ENCODE peak calls at places on chromosomes 3 and 15, in four cellular contexts. One of them, this sample, is unnamed.

GRCh38 chr15:56744701-56745683 is 11.7 kb upstream of the ZNF280D start:
- DNase-seq in WERI-Rb-1: no peak
- DNase-seq in neural progenitor cell: no peak
- DNase-seq in heart left ventricle: no peak
- DNase-seq in this sample: no peak

GRCh38 chr3:126646662-126647061 is 8.3 kb downstream of the TXNRD3 start:
- DNase-seq in WERI-Rb-1: no peak
- DNase-seq in neural progenitor cell: no peak
- DNase-seq in heart left ventricle: no peak
- DNase-seq in this sample: no peak

GRCh38 chr3:58419782-58420512 is 13.7 kb downstream of the PDHB start:
- DNase-seq in heart left ventricle: peak
- DNase-seq in neural progenitor cell: no peak
- DNase-seq in WERI-Rb-1: no peak
- DNase-seq in this sample: no peak

GRCh38 chr3:51371943-51372557 is 13.0 kb upstream of the MANF start:
- DNase-seq in WERI-Rb-1: peak
- DNase-seq in neural progenitor cell: peak
- DNase-seq in heart left ventricle: no peak
- DNase-seq in this sample: peak

GRCh38 chr3:181912384-181912783 is 200.7 kb downstream of the SOX2 start:
- DNase-seq in neural progenitor cell: no peak
- DNase-seq in heart left ventricle: no peak
- DNase-seq in WERI-Rb-1: no peak
- DNase-seq in this sample: no peak

GRCh38 chr3:82773207-82773606 is 1011.8 kb upstream of the GBE1 start:
- DNase-seq in neural progenitor cell: no peak
- DNase-seq in WERI-Rb-1: no peak
- DNase-seq in heart left ventricle: no peak
- DNase-seq in this sample: no peak

GRCh38 chr3:183275418-183275817 is 22.4 kb downstream of the B3GNT5 start:
- DNase-seq in neural progenitor cell: no peak
- DNase-seq in heart left ventricle: no peak
- DNase-seq in WERI-Rb-1: no peak
- DNase-seq in this sample: no peak

GRCh38 chr3:147380996-147381376 is 25.4 kb downstream of the ZIC4 start:
- DNase-seq in neural progenitor cell: no peak
- DNase-seq in WERI-Rb-1: no peak
- DNase-seq in heart left ventricle: no peak
- DNase-seq in this sample: no peak

GRCh38 chr15:48842501-48842900 is 31.6 kb upstream of the CEP152 start:
- DNase-seq in heart left ventricle: no peak
- DNase-seq in neural progenitor cell: no peak
- DNase-seq in WERI-Rb-1: no peak
- DNase-seq in this sample: no peak

GRCh38 chr3:112773864-112774263 is 72.8 kb downstream of the CD200R1L start:
- DNase-seq in WERI-Rb-1: no peak
- DNase-seq in neural progenitor cell: no peak
- DNase-seq in heart left ventricle: no peak
- DNase-seq in this sample: no peak

GRCh38 chr15:64045774-64046346 is 425 bp downstream of the DAPK2 start:
- DNase-seq in neural progenitor cell: no peak
- DNase-seq in WERI-Rb-1: peak
- DNase-seq in heart left ventricle: peak
- DNase-seq in this sample: peak

GRCh38 chr3:193982258-193982659 is 153.7 kb upstream of the HES1 start:
- DNase-seq in neural progenitor cell: no peak
- DNase-seq in WERI-Rb-1: no peak
- DNase-seq in heart left ventricle: peak
- DNase-seq in this sample: no peak

GRCh38 chr3:121648219-121648958 is 12.3 kb downstream of the HCLS1 start:
- DNase-seq in heart left ventricle: peak
- DNase-seq in WERI-Rb-1: no peak
- DNase-seq in neural progenitor cell: no peak
- DNase-seq in this sample: no peak

GRCh38 chr3:144645300-144645699 is 673.7 kb downstream of the DIPK2A start:
- DNase-seq in neural progenitor cell: peak
- DNase-seq in WERI-Rb-1: no peak
- DNase-seq in heart left ventricle: no peak
- DNase-seq in this sample: no peak

GRCh38 chr3:125213946-125214542 is 1.5 kb upstream of the SLC12A8 start:
- DNase-seq in heart left ventricle: no peak
- DNase-seq in neural progenitor cell: no peak
- DNase-seq in WERI-Rb-1: no peak
- DNase-seq in this sample: no peak

GRCh38 chr3:9795212-9795611 is 2.3 kb downstream of the ARPC4 start:
- DNase-seq in heart left ventricle: no peak
- DNase-seq in neural progenitor cell: no peak
- DNase-seq in WERI-Rb-1: no peak
- DNase-seq in this sample: no peak

GRCh38 chr3:124636863-124637296 is 93.4 kb upstream of the UMPS start:
- DNase-seq in WERI-Rb-1: no peak
- DNase-seq in heart left ventricle: no peak
- DNase-seq in neural progenitor cell: no peak
- DNase-seq in this sample: no peak

GRCh38 chr3:196227629-196228493 is 11.5 kb downstream of the SLC51A start:
- DNase-seq in heart left ventricle: no peak
- DNase-seq in WERI-Rb-1: no peak
- DNase-seq in neural progenitor cell: no peak
- DNase-seq in this sample: no peak

GRCh38 chr3:146625117-146625775 is 20.1 kb upstream of the PLSCR5 start:
- DNase-seq in WERI-Rb-1: no peak
- DNase-seq in heart left ventricle: no peak
- DNase-seq in neural progenitor cell: no peak
- DNase-seq in this sample: no peak

GRCh38 chr15:42921049-42921731 is 612 bp upstream of the TTBK2 start:
- DNase-seq in heart left ventricle: peak
- DNase-seq in neural progenitor cell: peak
- DNase-seq in WERI-Rb-1: peak
- DNase-seq in this sample: no peak